ENCODE peak calls at places on chromosomes 16 and 17, in eight cellular contexts. One of them, this sample, is unnamed. For H3K9me3 and H3K4me1, the result is how much of the 10 kb centered on the place peaks cover.

GRCh38 chr16:75443301-75443700 is 10.0 kb upstream of the CFDP1 start:
- DNase-seq in naive thymus-derived CD4-positive, alpha-beta T cell: no peak
- DNase-seq in prostate gland: no peak
- DNase-seq in sigmoid colon: no peak
- DNase-seq in heart left ventricle: no peak
- DNase-seq in HAP-1: no peak
- DNase-seq in heart right ventricle: no peak
- DNase-seq in gastrocnemius medialis: no peak
- DNase-seq in this sample: no peak

GRCh38 chr17:61656721-61657217 is 65.8 kb upstream of the NACA2 start:
- DNase-seq in naive thymus-derived CD4-positive, alpha-beta T cell: no peak
- DNase-seq in prostate gland: no peak
- DNase-seq in sigmoid colon: no peak
- DNase-seq in heart left ventricle: no peak
- DNase-seq in HAP-1: no peak
- DNase-seq in heart right ventricle: no peak
- DNase-seq in gastrocnemius medialis: no peak
- DNase-seq in this sample: no peak

GRCh38 chr16:84032458-84033178 is 10.0 kb downstream of the SLC38A8 start:
- DNase-seq in naive thymus-derived CD4-positive, alpha-beta T cell: no peak
- DNase-seq in prostate gland: no peak
- DNase-seq in sigmoid colon: no peak
- DNase-seq in heart left ventricle: no peak
- DNase-seq in HAP-1: no peak
- DNase-seq in heart right ventricle: peak
- DNase-seq in gastrocnemius medialis: no peak
- DNase-seq in this sample: no peak

GRCh38 chr17:8726477-8726876 is 18.2 kb downstream of the CCDC42 start:
- DNase-seq in naive thymus-derived CD4-positive, alpha-beta T cell: no peak
- DNase-seq in prostate gland: no peak
- DNase-seq in sigmoid colon: no peak
- DNase-seq in heart left ventricle: no peak
- DNase-seq in HAP-1: no peak
- DNase-seq in heart right ventricle: no peak
- DNase-seq in gastrocnemius medialis: no peak
- DNase-seq in this sample: no peak

GRCh38 chr17:80780381-80781187 is 211.1 kb upstream of the CHMP6 start:
- DNase-seq in naive thymus-derived CD4-positive, alpha-beta T cell: no peak
- DNase-seq in prostate gland: no peak
- DNase-seq in sigmoid colon: peak
- DNase-seq in heart left ventricle: no peak
- DNase-seq in HAP-1: no peak
- DNase-seq in heart right ventricle: no peak
- DNase-seq in gastrocnemius medialis: no peak
- DNase-seq in this sample: no peak

GRCh38 chr16:57755061-57755684 is 19.6 kb downstream of the KATNB1 start:
- DNase-seq in naive thymus-derived CD4-positive, alpha-beta T cell: no peak
- DNase-seq in prostate gland: no peak
- DNase-seq in sigmoid colon: no peak
- DNase-seq in heart left ventricle: no peak
- DNase-seq in HAP-1: no peak
- DNase-seq in heart right ventricle: no peak
- DNase-seq in gastrocnemius medialis: no peak
- DNase-seq in this sample: no peak

GRCh38 chr16:55559233-55559632 is 7.3 kb upstream of the CAPNS2 start:
- DNase-seq in naive thymus-derived CD4-positive, alpha-beta T cell: no peak
- DNase-seq in prostate gland: peak
- DNase-seq in sigmoid colon: no peak
- DNase-seq in heart left ventricle: no peak
- DNase-seq in HAP-1: no peak
- DNase-seq in heart right ventricle: no peak
- DNase-seq in gastrocnemius medialis: no peak
- DNase-seq in this sample: no peak

GRCh38 chr17:79455636-79456035 is 155.2 kb downstream of the RBFOX3 start:
- DNase-seq in naive thymus-derived CD4-positive, alpha-beta T cell: no peak
- DNase-seq in prostate gland: no peak
- DNase-seq in sigmoid colon: no peak
- DNase-seq in heart left ventricle: no peak
- DNase-seq in HAP-1: no peak
- DNase-seq in heart right ventricle: no peak
- DNase-seq in gastrocnemius medialis: no peak
- DNase-seq in this sample: no peak

GRCh38 chr17:2177235-2177811 is 122.4 kb downstream of the HIC1 start:
- DNase-seq in naive thymus-derived CD4-positive, alpha-beta T cell: no peak
- DNase-seq in prostate gland: peak
- DNase-seq in sigmoid colon: no peak
- DNase-seq in heart left ventricle: no peak
- DNase-seq in HAP-1: no peak
- DNase-seq in heart right ventricle: no peak
- DNase-seq in gastrocnemius medialis: no peak
- DNase-seq in this sample: no peak

GRCh38 chr17:38416840-38417209 is 11.4 kb upstream of the ARHGAP23 start:
- DNase-seq in naive thymus-derived CD4-positive, alpha-beta T cell: no peak
- DNase-seq in prostate gland: no peak
- DNase-seq in sigmoid colon: no peak
- DNase-seq in heart left ventricle: no peak
- DNase-seq in HAP-1: no peak
- DNase-seq in heart right ventricle: no peak
- DNase-seq in gastrocnemius medialis: no peak
- DNase-seq in this sample: no peak

GRCh38 chr17:73293480-73293911 is 18.3 kb downstream of the CDC42EP4 start:
- DNase-seq in naive thymus-derived CD4-positive, alpha-beta T cell: no peak
- DNase-seq in prostate gland: peak
- DNase-seq in sigmoid colon: peak
- DNase-seq in heart left ventricle: peak
- DNase-seq in HAP-1: no peak
- DNase-seq in heart right ventricle: no peak
- DNase-seq in gastrocnemius medialis: peak
- DNase-seq in this sample: no peak

GRCh38 chr17:43608313-43608712 is 53.4 kb downstream of the MEOX1 start:
- DNase-seq in naive thymus-derived CD4-positive, alpha-beta T cell: no peak
- DNase-seq in prostate gland: no peak
- DNase-seq in sigmoid colon: no peak
- DNase-seq in heart left ventricle: no peak
- DNase-seq in HAP-1: no peak
- DNase-seq in heart right ventricle: no peak
- DNase-seq in gastrocnemius medialis: no peak
- DNase-seq in this sample: no peak

GRCh38 chr16:83723244-83723643 is 84.5 kb upstream of the HSBP1 start:
- DNase-seq in naive thymus-derived CD4-positive, alpha-beta T cell: no peak
- DNase-seq in prostate gland: no peak
- DNase-seq in sigmoid colon: no peak
- DNase-seq in heart left ventricle: no peak
- DNase-seq in HAP-1: no peak
- DNase-seq in heart right ventricle: no peak
- DNase-seq in gastrocnemius medialis: no peak
- DNase-seq in this sample: no peak

GRCh38 chr17:50477976-50478375 is 684 bp upstream of the RSAD1 start:
- DNase-seq in naive thymus-derived CD4-positive, alpha-beta T cell: no peak
- DNase-seq in prostate gland: no peak
- DNase-seq in sigmoid colon: no peak
- DNase-seq in heart left ventricle: no peak
- DNase-seq in HAP-1: no peak
- DNase-seq in heart right ventricle: no peak
- DNase-seq in gastrocnemius medialis: no peak
- DNase-seq in this sample: no peak
- H3K4me3 ChIP-seq in naive thymus-derived CD4-positive, alpha-beta T cell: peak
- H3K4me3 ChIP-seq in prostate gland: peak
- H3K4me3 ChIP-seq in sigmoid colon: peak
- H3K4me3 ChIP-seq in heart left ventricle: peak
- H3K4me3 ChIP-seq in HAP-1: peak
- H3K4me3 ChIP-seq in heart right ventricle: peak
- H3K4me3 ChIP-seq in gastrocnemius medialis: peak
- H3K4me3 ChIP-seq in this sample: peak

GRCh38 chr16:35144212-35144932 is 1685.0 kb downstream of the TP53TG3F start:
- DNase-seq in naive thymus-derived CD4-positive, alpha-beta T cell: no peak
- DNase-seq in prostate gland: no peak
- DNase-seq in sigmoid colon: no peak
- DNase-seq in heart left ventricle: no peak
- DNase-seq in HAP-1: no peak
- DNase-seq in heart right ventricle: no peak
- DNase-seq in gastrocnemius medialis: no peak
- DNase-seq in this sample: no peak
- H3K9me3 ChIP-seq in naive thymus-derived CD4-positive, alpha-beta T cell: under half
- H3K9me3 ChIP-seq in prostate gland: under half
- H3K9me3 ChIP-seq in sigmoid colon: under half
- H3K9me3 ChIP-seq in heart left ventricle: under half
- H3K9me3 ChIP-seq in HAP-1: under half
- H3K9me3 ChIP-seq in heart right ventricle: under half
- H3K9me3 ChIP-seq in gastrocnemius medialis: under half
- H3K9me3 ChIP-seq in this sample: under half

DNA sequence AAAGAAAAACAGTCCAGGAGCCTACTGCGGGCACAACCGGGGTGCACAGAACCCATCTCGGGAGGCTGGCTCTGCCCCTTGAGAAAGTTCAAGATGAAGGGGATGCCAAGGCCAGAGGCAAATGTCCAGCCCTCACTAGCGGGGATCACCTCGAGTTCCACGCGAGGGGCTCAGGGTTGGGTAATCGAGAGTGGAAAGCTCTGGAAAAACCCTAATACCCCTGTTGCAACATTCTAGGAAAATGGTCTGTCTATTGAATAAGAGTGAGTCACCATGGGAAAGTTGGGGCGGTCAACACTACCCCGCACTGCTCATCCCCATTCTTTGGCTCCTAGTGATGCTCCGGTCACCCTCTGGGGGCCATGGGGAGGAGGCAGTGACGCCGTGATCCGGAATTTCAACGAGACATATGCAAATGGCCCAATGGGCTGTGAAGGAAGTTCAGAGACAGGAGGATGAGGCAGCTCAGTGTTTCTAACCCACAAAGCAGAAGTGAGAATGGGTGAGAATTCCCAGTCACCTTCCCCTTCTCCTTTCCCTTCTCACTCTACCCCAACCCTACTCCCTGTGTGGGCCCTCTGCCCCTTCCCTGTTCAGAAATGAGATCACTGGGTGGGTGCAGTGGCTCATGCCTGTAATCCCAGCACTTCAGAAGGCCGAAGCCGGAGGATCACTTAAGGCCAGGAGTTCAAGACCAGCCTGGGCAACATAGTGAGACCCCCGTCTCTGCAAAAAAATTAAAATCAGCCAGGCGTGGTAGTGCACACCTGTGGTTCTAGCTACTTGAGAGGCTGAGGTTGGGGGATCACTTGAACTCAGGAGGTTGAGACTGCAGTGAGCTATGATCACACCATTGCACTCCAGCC is 22.4 kb downstream of the SOCS3 start:
- DNase-seq in naive thymus-derived CD4-positive, alpha-beta T cell: no peak
- DNase-seq in prostate gland: no peak
- DNase-seq in sigmoid colon: peak
- DNase-seq in heart left ventricle: no peak
- DNase-seq in HAP-1: no peak
- DNase-seq in heart right ventricle: no peak
- DNase-seq in gastrocnemius medialis: no peak
- DNase-seq in this sample: peak
- H3K4me1 ChIP-seq in naive thymus-derived CD4-positive, alpha-beta T cell: under half
- H3K4me1 ChIP-seq in prostate gland: under half
- H3K4me1 ChIP-seq in sigmoid colon: under half
- H3K4me1 ChIP-seq in heart left ventricle: under half
- H3K4me1 ChIP-seq in HAP-1: under half
- H3K4me1 ChIP-seq in heart right ventricle: under half
- H3K4me1 ChIP-seq in gastrocnemius medialis: under half
- H3K4me1 ChIP-seq in this sample: half or more

GRCh38 chr17:47670064-47670463 is 20.3 kb downstream of the KPNB1 start:
- DNase-seq in naive thymus-derived CD4-positive, alpha-beta T cell: no peak
- DNase-seq in prostate gland: no peak
- DNase-seq in sigmoid colon: no peak
- DNase-seq in heart left ventricle: no peak
- DNase-seq in HAP-1: no peak
- DNase-seq in heart right ventricle: no peak
- DNase-seq in gastrocnemius medialis: no peak
- DNase-seq in this sample: no peak
- H3K4me3 ChIP-seq in naive thymus-derived CD4-positive, alpha-beta T cell: no peak
- H3K4me3 ChIP-seq in prostate gland: no peak
- H3K4me3 ChIP-seq in sigmoid colon: no peak
- H3K4me3 ChIP-seq in heart left ventricle: no peak
- H3K4me3 ChIP-seq in HAP-1: no peak
- H3K4me3 ChIP-seq in heart right ventricle: no peak
- H3K4me3 ChIP-seq in gastrocnemius medialis: no peak
- H3K4me3 ChIP-seq in this sample: no peak

GRCh38 chr16:19660432-19660831 is 57.6 kb downstream of the KNOP1 start:
- DNase-seq in naive thymus-derived CD4-positive, alpha-beta T cell: no peak
- DNase-seq in prostate gland: no peak
- DNase-seq in sigmoid colon: no peak
- DNase-seq in heart left ventricle: no peak
- DNase-seq in HAP-1: no peak
- DNase-seq in heart right ventricle: no peak
- DNase-seq in gastrocnemius medialis: no peak
- DNase-seq in this sample: no peak
- H3K9me3 ChIP-seq in naive thymus-derived CD4-positive, alpha-beta T cell: under half
- H3K9me3 ChIP-seq in prostate gland: under half
- H3K9me3 ChIP-seq in sigmoid colon: under half
- H3K9me3 ChIP-seq in heart left ventricle: under half
- H3K9me3 ChIP-seq in HAP-1: under half
- H3K9me3 ChIP-seq in heart right ventricle: under half
- H3K9me3 ChIP-seq in gastrocnemius medialis: under half
- H3K9me3 ChIP-seq in this sample: under half

DNA sequence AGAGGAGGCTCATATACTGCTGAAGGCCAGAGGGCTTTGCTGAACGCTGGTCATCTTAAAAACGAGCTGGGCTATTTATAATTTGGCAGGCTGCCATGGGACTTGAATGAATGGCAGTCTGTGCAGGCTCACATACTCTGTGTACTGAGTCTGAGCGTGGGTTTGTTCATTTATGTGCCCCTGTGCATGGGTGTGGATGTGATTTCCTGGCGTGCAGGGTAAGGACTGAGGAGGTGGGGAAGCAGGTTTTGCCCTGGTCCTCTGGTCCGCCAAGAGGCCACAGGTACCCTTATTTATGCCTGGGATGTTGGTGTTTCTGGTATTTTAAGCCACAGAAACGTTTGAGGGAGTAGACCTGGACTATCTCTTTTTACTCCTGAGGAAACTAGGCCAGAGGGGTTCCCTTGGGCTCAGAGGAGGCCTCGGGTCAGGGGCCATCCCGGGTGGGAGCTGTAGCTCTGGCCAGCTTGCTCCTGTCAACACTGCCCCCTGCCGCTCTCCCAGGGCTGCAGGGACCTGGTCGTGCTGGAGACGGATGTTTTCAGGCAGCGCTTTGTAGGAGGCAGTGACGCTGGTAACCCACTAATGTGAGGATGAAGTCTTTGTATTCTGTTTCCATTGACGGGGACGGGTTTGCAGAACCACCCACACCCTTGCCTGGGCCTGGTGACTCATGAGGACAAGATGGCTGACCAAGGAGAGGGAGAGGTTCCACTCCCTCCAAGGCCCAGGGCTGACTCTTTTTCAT is 184.4 kb downstream of the MSI2 start:
- DNase-seq in naive thymus-derived CD4-positive, alpha-beta T cell: peak
- DNase-seq in prostate gland: peak
- DNase-seq in sigmoid colon: peak
- DNase-seq in heart left ventricle: peak
- DNase-seq in HAP-1: peak
- DNase-seq in heart right ventricle: peak
- DNase-seq in gastrocnemius medialis: peak
- DNase-seq in this sample: peak
- H3K4me1 ChIP-seq in naive thymus-derived CD4-positive, alpha-beta T cell: under half
- H3K4me1 ChIP-seq in prostate gland: under half
- H3K4me1 ChIP-seq in sigmoid colon: under half
- H3K4me1 ChIP-seq in heart left ventricle: under half
- H3K4me1 ChIP-seq in HAP-1: under half
- H3K4me1 ChIP-seq in heart right ventricle: half or more
- H3K4me1 ChIP-seq in gastrocnemius medialis: half or more
- H3K4me1 ChIP-seq in this sample: half or more

GRCh38 chr16:48612621-48613020 is 2.6 kb upstream of the N4BP1 start:
- DNase-seq in naive thymus-derived CD4-positive, alpha-beta T cell: no peak
- DNase-seq in prostate gland: no peak
- DNase-seq in sigmoid colon: no peak
- DNase-seq in heart left ventricle: no peak
- DNase-seq in HAP-1: no peak
- DNase-seq in heart right ventricle: no peak
- DNase-seq in gastrocnemius medialis: no peak
- DNase-seq in this sample: no peak
- H3K4me3 ChIP-seq in naive thymus-derived CD4-positive, alpha-beta T cell: peak
- H3K4me3 ChIP-seq in prostate gland: no peak
- H3K4me3 ChIP-seq in sigmoid colon: no peak
- H3K4me3 ChIP-seq in heart left ventricle: no peak
- H3K4me3 ChIP-seq in HAP-1: no peak
- H3K4me3 ChIP-seq in heart right ventricle: peak
- H3K4me3 ChIP-seq in gastrocnemius medialis: no peak
- H3K4me3 ChIP-seq in this sample: no peak